ENCODE peak calls at places on chromosomes 6 and 20, in seven cellular contexts. G is CD4-positive, CD25-positive, alpha-beta regulatory T cell; Y is mesendoderm; B is PC-9; S is ovary; X is A673; T is BE2C. P is an unnamed sample. For H3K4me1 and H3K27me3, the result is how much of the 10 kb centered on the place peaks cover.

GRCh38 chr20:62804632-62805364 is at the start of gene OGFR:
- DNase-seq in T (peak), G (peak), X (peak), Y (peak), B (peak), S (peak), P (peak)

GRCh38 chr6:158476389-158476788 is 83.5 kb upstream of the TMEM181 start:
- DNase-seq in B (no peak), S (no peak), Y (no peak), T (no peak), G (no peak), X (no peak), P (no peak)

GRCh38 chr6:150491131-150491795 is 108.4 kb upstream of the PLEKHG1 start:
- DNase-seq in S (no peak), X (no peak), T (no peak), G (no peak), B (peak), Y (no peak), P (no peak)

GRCh38 chr20:31566658-31567379 is 38.3 kb upstream of the ID1 start:
- DNase-seq in X (no peak), G (no peak), S (no peak), Y (no peak), T (no peak), B (peak), P (no peak)

GRCh38 chr6:36836091-36836770 is 3.0 kb downstream of the CPNE5 start:
- DNase-seq in B (no peak), S (no peak), G (no peak), Y (no peak), T (no peak), X (no peak), P (no peak)

GRCh38 chr6:85443720-85444119 is 6.2 kb upstream of the NT5E start:
- DNase-seq in S (no peak), X (no peak), G (no peak), T (no peak), B (no peak), Y (no peak), P (no peak)

GRCh38 chr6:2531426-2532208 is 219.1 kb downstream of the MYLK4 start:
- DNase-seq in S (no peak), T (no peak), G (no peak), Y (no peak), B (no peak), X (no peak), P (no peak)

GRCh38 chr6:139926711-139927110 is 552.3 kb upstream of the CITED2 start:
- DNase-seq in Y (no peak), T (no peak), S (no peak), X (no peak), B (no peak), G (no peak), P (no peak)

GRCh38 chr20:14189794-14190402 is 147.5 kb downstream of the FLRT3 start:
- DNase-seq in Y (peak), G (no peak), S (no peak), B (peak), T (peak), X (peak), P (no peak)

GRCh38 chr6:315921-316752 is 23.9 kb downstream of the DUSP22 start:
- DNase-seq in B (no peak), S (no peak), X (no peak), Y (peak), G (no peak), T (no peak), P (no peak)

GRCh38 chr6:106122306-106122940 is 36.3 kb downstream of the PRDM1 start:
- DNase-seq in B (no peak), T (no peak), Y (no peak), X (no peak), S (no peak), G (no peak), P (no peak)

GRCh38 chr20:45067558-45067957 is 33.4 kb downstream of the KCNS1 start:
- DNase-seq in T (no peak), Y (no peak), G (no peak), B (peak), X (peak), S (no peak), P (no peak)

GRCh38 chr6:33672808-33673207 is 38.7 kb downstream of the UQCC2 start:
- DNase-seq in T (peak), S (peak), G (no peak), X (peak), Y (peak), B (peak), P (peak)

GRCh38 chr20:51660741-51661608 is 107.2 kb downstream of the ATP9A start:
- DNase-seq in T (no peak), B (no peak), S (no peak), Y (no peak), G (no peak), X (peak), P (no peak)

GRCh38 chr6:21965029-21965428 is 331.8 kb downstream of the PRL start:
- DNase-seq in T (no peak), G (no peak), B (no peak), S (no peak), X (no peak), Y (no peak), P (no peak)

GRCh38 chr6:4928426-4928825 is 75.4 kb downstream of the RPP40 start:
- DNase-seq in X (no peak), T (no peak), S (no peak), Y (no peak), G (no peak), B (no peak), P (no peak)

GRCh38 chr6:30612687-30613248 is 4.3 kb downstream of the PPP1R10 start:
- DNase-seq in G (no peak), B (no peak), X (peak), Y (no peak), S (no peak), T (no peak), P (no peak)

GRCh38 chr6:9161731-9162130 is 726.4 kb upstream of the SLC35B3 start:
- DNase-seq in S (no peak), T (no peak), G (no peak), Y (no peak), X (no peak), B (no peak), P (no peak)

GRCh38 chr20:8933391-8933807 is 135.5 kb upstream of the PLCB4 start:
- DNase-seq in G (no peak), X (peak), T (no peak), Y (peak), B (no peak), S (no peak), P (no peak)

GRCh38 chr20:52105573-52106422 is 85.8 kb downstream of the ZFP64 start:
- DNase-seq in X (peak), S (no peak), B (peak), Y (peak), T (no peak), G (no peak), P (no peak)

GRCh38 chr6:43277643-43278523 is 20.2 kb upstream of the SLC22A7 start:
- DNase-seq in S (no peak), X (no peak), G (no peak), Y (no peak), T (no peak), B (no peak), P (no peak)

GRCh38 chr6:22147983-22148797 is 148.6 kb downstream of the PRL start:
- DNase-seq in T (peak), S (no peak), X (peak), Y (no peak), G (no peak), B (peak), P (no peak)

GRCh38 chr6:26501482-26501986 is 1.4 kb downstream of the BTN1A1 start:
- DNase-seq in X (no peak), Y (peak), T (peak), S (peak), G (peak), B (no peak), P (no peak)

GRCh38 chr6:72348926-72349325 is 272.9 kb upstream of the KCNQ5 start:
- DNase-seq in S (no peak), G (no peak), T (no peak), Y (no peak), X (no peak), B (no peak), P (no peak)

GRCh38 chr6:68637782-68638181 is 2.7 kb downstream of the ADGRB3 start:
- DNase-seq in B (no peak), Y (no peak), S (no peak), G (no peak), T (no peak), X (no peak), P (no peak)

GRCh38 chr6:33410050-33410710 is 634 bp upstream of the PHF1 start:
- DNase-seq in G (peak), B (peak), S (peak), X (peak), T (peak), Y (peak), P (peak)

GRCh38 chr6:10403385-10404106 is 11.3 kb downstream of the TFAP2A start:
- DNase-seq in X (no peak), S (no peak), B (peak), Y (peak), G (no peak), T (no peak), P (no peak)

GRCh38 chr6:106147476-106147875 is 61.3 kb downstream of the PRDM1 start:
- DNase-seq in G (no peak), T (no peak), S (no peak), X (no peak), B (peak), Y (no peak), P (no peak)

GRCh38 chr20:25058051-25058796 is at the start of gene ACSS1:
- DNase-seq in B (peak), G (peak), Y (no peak), S (peak), T (no peak), X (peak), P (no peak)

GRCh38 chr6:83592770-83593394 is 80.5 kb downstream of the PRSS35 start:
- DNase-seq in T (peak), X (peak), G (no peak), S (no peak), Y (peak), B (no peak), P (no peak)

GRCh38 chr6:160791459-160791858 is 89.4 kb downstream of the PLG start:
- DNase-seq in Y (no peak), T (no peak), B (peak), S (no peak), G (no peak), X (no peak), P (no peak)

GRCh38 chr6:33885121-33886057 is 81.6 kb upstream of the MLN start:
- DNase-seq in X (no peak), Y (no peak), T (no peak), G (no peak), S (no peak), B (peak), P (no peak)

GRCh38 chr6:147578159-147578558 is 69.7 kb downstream of the SAMD5 start:
- DNase-seq in Y (no peak), G (no peak), X (no peak), S (no peak), B (no peak), T (no peak), P (no peak)

GRCh38 chr6:164612731-164613130 is 696.7 kb downstream of the C6orf118 start:
- DNase-seq in T (no peak), G (no peak), B (no peak), Y (peak), S (no peak), X (no peak), P (no peak)

GRCh38 chr6:147961473-147962141 is 381.0 kb upstream of the SASH1 start:
- DNase-seq in G (no peak), B (no peak), T (no peak), S (no peak), X (peak), Y (no peak), P (no peak)

GRCh38 chr20:11445891-11446290 is 471.8 kb upstream of the BTBD3 start:
- DNase-seq in G (no peak), X (no peak), T (no peak), B (no peak), Y (no peak), S (no peak), P (no peak)

GRCh38 chr6:138099832-138100231 is 7.4 kb downstream of the PERP start:
- DNase-seq in T (no peak), Y (no peak), B (no peak), G (no peak), X (no peak), S (no peak), P (no peak)

GRCh38 chr6:132969188-132969587 is 154.8 kb downstream of the RPS12 start:
- DNase-seq in T (no peak), Y (no peak), B (no peak), G (no peak), X (no peak), S (no peak), P (no peak)

DNA sequence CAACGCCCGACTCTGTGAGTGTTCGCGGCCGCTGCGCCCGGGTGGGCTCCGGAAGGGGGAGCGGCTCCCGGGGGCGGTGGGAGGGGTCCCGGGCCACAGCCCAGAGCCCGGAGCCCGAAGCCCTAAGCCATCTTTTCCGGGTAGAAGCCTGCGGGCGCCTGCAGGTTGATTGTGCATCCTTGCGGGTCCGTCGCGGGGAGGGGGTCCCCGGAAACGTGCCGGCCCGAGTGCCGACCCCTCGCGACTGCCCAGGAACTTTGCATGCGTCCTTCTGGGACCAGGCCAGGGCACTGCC is 413 bp downstream of the PTPRA start:
- DNase-seq in X (peak), B (no peak), T (peak), Y (peak), G (peak), S (peak), P (no peak)
- H3K4me1 ChIP-seq in X (under half), B (under half), T (under half), Y (under half), G (under half), S (under half), P (half or more)

DNA sequence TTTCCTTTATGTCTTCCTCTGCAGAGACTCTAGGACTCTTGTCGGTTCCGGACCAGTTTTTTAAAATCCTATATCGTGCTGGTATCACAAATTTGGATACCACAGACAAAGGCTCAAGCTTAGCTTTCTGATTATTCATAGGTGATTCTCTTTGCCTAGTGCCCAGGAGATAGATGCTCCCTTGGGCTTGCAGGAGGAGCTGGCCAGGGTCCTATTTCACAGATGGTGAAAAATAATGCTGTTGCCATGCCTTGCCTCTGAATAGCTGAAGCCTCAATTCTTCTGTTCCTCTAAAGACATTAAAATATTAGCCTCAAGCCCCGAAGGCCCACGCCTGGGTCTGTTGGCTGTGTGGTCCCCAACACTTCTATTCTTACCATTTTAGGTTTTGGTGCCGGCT is 123.9 kb upstream of the BACH2 start:
- DNase-seq in B (no peak), S (no peak), X (no peak), G (no peak), T (no peak), Y (no peak), P (no peak)
- H3K27me3 ChIP-seq in B (under half), S (under half), X (under half), G (under half), T (under half), Y (under half), P (under half)

DNA sequence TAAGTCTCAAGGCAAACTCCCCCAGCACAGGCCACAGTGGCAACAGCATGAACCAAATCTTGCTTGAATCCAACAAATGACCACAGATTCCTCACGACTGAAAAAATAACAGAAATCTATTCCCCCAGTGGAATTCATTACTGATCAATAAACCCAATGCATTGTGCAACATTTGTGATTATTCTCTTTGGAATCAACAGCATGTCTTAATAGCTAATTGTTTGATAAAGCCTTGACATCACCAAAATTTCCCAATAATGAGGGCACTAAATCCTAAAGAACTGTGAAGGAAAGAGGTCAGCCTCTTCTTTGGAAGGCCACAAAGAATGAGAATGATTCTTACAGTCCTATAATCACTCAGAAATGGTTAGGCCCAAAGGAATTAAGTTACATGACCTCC is 5.8 kb downstream of the SCML4 start:
- DNase-seq in S (no peak), T (no peak), X (no peak), B (no peak), Y (no peak), G (no peak), P (no peak)
- H3K4me1 ChIP-seq in S (under half), T (under half), X (under half), B (under half), Y (under half), G (half or more), P (under half)

GRCh38 chr6:108164537-108164814 is 1.3 kb upstream of the NR2E1 start:
- DNase-seq in T (no peak), X (no peak), B (no peak), G (no peak), S (no peak), Y (no peak), P (no peak)

GRCh38 chr6:108163267-108163643 is 2.6 kb upstream of the NR2E1 start:
- DNase-seq in Y (no peak), T (no peak), B (no peak), S (no peak), X (no peak), G (no peak), P (no peak)

GRCh38 chr6:108160009-108160408 is 5.8 kb upstream of the NR2E1 start:
- DNase-seq in G (no peak), S (no peak), T (no peak), Y (no peak), B (no peak), X (no peak), P (no peak)

GRCh38 chr6:108163644-108164536 is 1.9 kb upstream of the NR2E1 start:
- DNase-seq in X (no peak), S (no peak), T (no peak), G (no peak), Y (no peak), B (no peak), P (no peak)

GRCh38 chr6:108161724-108162282 is 4.0 kb upstream of the NR2E1 start:
- DNase-seq in G (no peak), Y (no peak), S (no peak), X (no peak), T (no peak), B (no peak), P (no peak)
- H3K27me3 ChIP-seq in G (half or more), Y (half or more), S (under half), X (half or more), T (half or more), B (under half), P (half or more)

GRCh38 chr6:42101186-42101657 is 41.2 kb downstream of the C6orf132 start:
- DNase-seq in G (no peak), B (no peak), S (no peak), X (no peak), T (no peak), Y (no peak), P (no peak)
- H3K4me1 ChIP-seq in G (under half), B (half or more), S (under half), X (under half), T (under half), Y (under half), P (under half)

GRCh38 chr20:59622496-59622895 is 18.2 kb downstream of the PHACTR3 start:
- DNase-seq in T (no peak), Y (no peak), S (no peak), G (no peak), X (no peak), B (no peak), P (no peak)

GRCh38 chr20:59624401-59624800 is 20.1 kb downstream of the PHACTR3 start:
- DNase-seq in Y (no peak), S (no peak), G (no peak), B (no peak), T (no peak), X (no peak), P (no peak)

GRCh38 chr20:59620860-59621485 is 16.6 kb downstream of the PHACTR3 start:
- DNase-seq in G (no peak), T (no peak), S (no peak), X (peak), B (no peak), Y (no peak), P (no peak)

GRCh38 chr20:59623583-59623982 is 19.2 kb downstream of the PHACTR3 start:
- DNase-seq in S (no peak), T (no peak), X (no peak), B (no peak), G (no peak), Y (no peak), P (no peak)

GRCh38 chr20:59623133-59623532 is 18.8 kb downstream of the PHACTR3 start:
- DNase-seq in G (no peak), B (no peak), S (no peak), T (no peak), X (no peak), Y (no peak), P (no peak)
- H3K27me3 ChIP-seq in G (under half), B (half or more), S (under half), T (under half), X (under half), Y (under half), P (under half)

GRCh38 chr6:15297895-15298590 is 52.2 kb downstream of the JARID2 start:
- DNase-seq in X (no peak), B (no peak), Y (peak), S (no peak), G (no peak), T (no peak), P (no peak)

GRCh38 chr6:15296735-15297134 is 50.9 kb downstream of the JARID2 start:
- DNase-seq in X (no peak), T (no peak), G (no peak), S (no peak), Y (peak), B (no peak), P (no peak)

GRCh38 chr6:15293674-15294073 is 47.8 kb downstream of the JARID2 start:
- DNase-seq in T (no peak), Y (no peak), B (no peak), S (no peak), G (no peak), X (no peak), P (no peak)

GRCh38 chr6:15299430-15300131 is 53.7 kb downstream of the JARID2 start:
- DNase-seq in S (peak), T (no peak), Y (no peak), B (no peak), X (no peak), G (no peak), P (no peak)

GRCh38 chr6:15296249-15296648 is 50.4 kb downstream of the JARID2 start:
- DNase-seq in Y (no peak), S (no peak), T (no peak), B (no peak), G (no peak), X (no peak), P (no peak)
- H3K4me1 ChIP-seq in Y (under half), S (under half), T (under half), B (under half), G (under half), X (under half), P (under half)

GRCh38 chr6:136551103-136551502 is 881 bp upstream of the MAP7 start:
- DNase-seq in G (no peak), S (peak), Y (no peak), B (no peak), T (peak), X (no peak), P (no peak)
- H3K27me3 ChIP-seq in G (under half), S (under half), Y (under half), B (under half), T (under half), X (under half), P (under half)

GRCh38 chr20:36097751-36098151 is 56.8 kb upstream of the EPB41L1 start:
- DNase-seq in X (no peak), T (no peak), G (no peak), Y (peak), B (peak), S (no peak), P (no peak)
- H3K4me1 ChIP-seq in X (under half), T (under half), G (under half), Y (under half), B (half or more), S (under half), P (under half)